ENCODE peak calls at places on chromosome 19, in four cellular contexts. E is fibroblast of pulmonary artery, N is right atrium auricular region, P is AG10803. W is an unnamed sample.

GRCh38 chr19:19134687-19135158 is 3.6 kb downstream of the TMEM161A start:
- DNase-seq in E (no peak), N (no peak), P (no peak), W (peak)

GRCh38 chr19:34428549-34429285 is 536 bp downstream of the UBA2 start:
- DNase-seq in E (peak), N (no peak), P (peak), W (peak)

GRCh38 chr19:11639602-11640471 is 42.6 kb downstream of the ZNF627 start:
- DNase-seq in E (peak), N (peak), P (peak), W (peak)

GRCh38 chr19:32224371-32225244 is 120.8 kb upstream of the ZNF507 start:
- DNase-seq in E (peak), N (no peak), P (peak), W (peak)

GRCh38 chr19:55676384-55676783 is 1.4 kb downstream of the EPN1 start:
- DNase-seq in E (peak), N (no peak), P (peak), W (no peak)

GRCh38 chr19:46907880-46908279 is 47.1 kb downstream of the ARHGAP35 start:
- DNase-seq in E (no peak), N (peak), P (no peak), W (no peak)

GRCh38 chr19:55070755-55071502 is 4.7 kb upstream of the EPS8L1 start:
- DNase-seq in E (peak), N (no peak), P (peak), W (no peak)

GRCh38 chr19:9848060-9848459 is 12.9 kb downstream of the PIN1 start:
- DNase-seq in E (no peak), N (no peak), P (no peak), W (no peak)

GRCh38 chr19:19064811-19065745 is 1.3 kb downstream of the SLC25A42 start:
- DNase-seq in E (no peak), N (no peak), P (no peak), W (no peak)

GRCh38 chr19:47713046-47714021 is at the start of gene EHD2:
- DNase-seq in E (peak), N (peak), P (peak), W (peak)

GRCh38 chr19:5392476-5392875 is 51.9 kb upstream of the PTPRS start:
- DNase-seq in E (no peak), N (no peak), P (no peak), W (no peak)

GRCh38 chr19:48403606-48404005 is 10.1 kb downstream of the GRIN2D start:
- DNase-seq in E (peak), N (no peak), P (peak), W (no peak)

GRCh38 chr19:46495789-46496099 is at the start of gene PNMA8B:
- DNase-seq in E (peak), N (no peak), P (peak), W (peak)

GRCh38 chr19:8592231-8593009 is 15.2 kb upstream of the MYO1F start:
- DNase-seq in E (peak), N (peak), P (peak), W (peak)

GRCh38 chr19:3651684-3652083 is 25.1 kb upstream of the CACTIN start:
- DNase-seq in E (no peak), N (no peak), P (no peak), W (no peak)

GRCh38 chr19:6020972-6021805 is 43.2 kb upstream of the RANBP3 start:
- DNase-seq in E (no peak), N (no peak), P (no peak), W (no peak)

GRCh38 chr19:1311543-1312091 is 25.9 kb downstream of the EFNA2 start:
- DNase-seq in E (no peak), N (no peak), P (no peak), W (no peak)

GRCh38 chr19:30281903-30282302 is 90.3 kb upstream of the ZNF536 start:
- DNase-seq in E (no peak), N (no peak), P (no peak), W (no peak)

GRCh38 chr19:30286378-30286777 is 85.8 kb upstream of the ZNF536 start:
- DNase-seq in E (no peak), N (no peak), P (no peak), W (no peak)

GRCh38 chr19:30283556-30283955 is 88.6 kb upstream of the ZNF536 start:
- DNase-seq in E (no peak), N (no peak), P (no peak), W (no peak)

GRCh38 chr19:30284885-30285284 is 87.3 kb upstream of the ZNF536 start:
- DNase-seq in E (no peak), N (no peak), P (no peak), W (no peak)

GRCh38 chr19:30284209-30284608 is 88.0 kb upstream of the ZNF536 start:
- DNase-seq in E (no peak), N (no peak), P (no peak), W (no peak)
- H3K4me3 ChIP-seq in E (no peak), N (no peak), P (no peak), W (no peak)

GRCh38 chr19:41323430-41324125 is 13.6 kb downstream of the CCDC97 start:
- DNase-seq in E (peak), N (peak), P (peak), W (peak)
- H3K4me3 ChIP-seq in E (peak), N (no peak), P (peak), W (no peak)

GRCh38 chr19:43782689-43783231 is 2.0 kb upstream of the KCNN4 start:
- DNase-seq in E (no peak), N (no peak), P (no peak), W (no peak)

GRCh38 chr19:43784981-43785808 is 4.4 kb upstream of the KCNN4 start:
- DNase-seq in E (peak), N (peak), P (peak), W (peak)

GRCh38 chr19:43782311-43782660 is 1.5 kb upstream of the KCNN4 start:
- DNase-seq in E (no peak), N (no peak), P (no peak), W (no peak)

GRCh38 chr19:43783636-43784035 is 2.9 kb upstream of the KCNN4 start:
- DNase-seq in E (no peak), N (no peak), P (no peak), W (no peak)

GRCh38 chr19:43784251-43784980 is 3.6 kb upstream of the KCNN4 start:
- DNase-seq in E (peak), N (peak), P (peak), W (no peak)
- H3K4me3 ChIP-seq in E (no peak), N (no peak), P (no peak), W (no peak)

GRCh38 chr19:31014668-31015067 is 334.6 kb downstream of the TSHZ3 start:
- DNase-seq in E (no peak), N (no peak), P (no peak), W (no peak)

GRCh38 chr19:31018951-31019350 is 330.3 kb downstream of the TSHZ3 start:
- DNase-seq in E (no peak), N (no peak), P (no peak), W (no peak)

GRCh38 chr19:31015778-31016177 is 333.5 kb downstream of the TSHZ3 start:
- DNase-seq in E (no peak), N (no peak), P (no peak), W (no peak)

DNA sequence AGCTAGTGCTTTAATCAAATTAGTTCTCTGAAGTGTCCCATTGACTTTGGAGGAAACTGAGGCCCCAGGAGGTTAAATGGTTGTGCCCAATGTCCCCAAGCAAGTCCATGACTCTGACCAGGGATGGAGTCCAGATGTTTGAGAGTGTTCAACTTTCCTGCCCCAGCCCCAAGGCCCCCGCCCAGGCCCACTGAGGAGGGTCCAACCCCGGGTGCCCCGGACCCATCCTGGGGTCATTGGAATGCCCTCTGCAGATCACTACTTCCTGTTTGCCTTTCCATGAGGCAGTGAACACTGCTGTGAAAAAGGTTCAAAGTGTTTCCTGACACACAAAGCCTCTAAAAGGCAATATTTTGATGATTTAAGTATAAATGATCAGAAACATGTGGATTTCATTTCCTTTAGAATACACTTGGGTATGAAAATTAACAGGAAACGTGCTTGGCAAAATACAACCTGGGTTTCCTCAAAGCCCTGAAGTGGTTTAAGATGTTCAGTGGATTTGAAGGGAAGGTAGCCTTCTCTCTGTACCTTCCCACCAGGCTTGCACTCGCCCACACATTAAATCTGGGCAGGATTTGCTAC is 335.8 kb downstream of the TSHZ3 start:
- DNase-seq in E (no peak), N (no peak), P (no peak), W (no peak)
- H3K4me3 ChIP-seq in E (no peak), N (no peak), P (no peak), W (no peak)

DNA sequence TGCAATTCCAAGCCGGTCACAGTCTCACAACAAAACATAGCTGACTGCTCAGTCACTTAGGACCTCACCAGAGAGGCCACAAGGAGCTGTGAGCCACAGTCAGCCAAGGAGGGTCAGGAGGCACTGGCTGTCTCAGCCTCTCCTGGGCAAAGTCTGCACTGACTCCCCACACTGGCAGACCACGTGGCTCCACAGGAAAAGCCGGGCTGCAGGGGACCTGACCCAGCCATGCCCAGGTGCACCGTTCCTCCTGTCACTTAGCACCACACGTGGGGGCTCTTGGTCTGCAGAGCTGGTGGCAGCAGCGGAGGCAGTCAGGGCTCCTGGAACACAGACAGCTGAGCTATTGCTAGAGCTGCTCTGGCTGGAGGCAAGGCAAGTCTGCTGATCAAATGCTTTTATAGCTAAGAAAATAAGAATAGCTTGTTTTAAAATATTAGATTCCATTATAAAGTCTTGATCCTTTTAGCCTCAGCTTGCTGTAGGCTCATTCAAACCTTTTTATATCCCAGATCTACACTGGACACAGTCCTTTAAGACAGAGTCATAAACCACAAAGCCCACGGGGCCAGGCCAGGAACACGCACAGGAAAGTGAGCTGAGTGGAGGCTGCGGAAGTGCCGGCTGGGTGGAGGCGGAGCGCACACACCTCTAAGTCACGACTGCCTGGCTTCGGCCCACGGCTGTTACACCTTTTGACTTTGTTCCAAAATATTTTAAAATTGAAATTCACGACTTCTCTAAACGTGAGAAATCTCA is 744.1 kb downstream of the UQCRFS1 start:
- DNase-seq in E (peak), N (no peak), P (peak), W (no peak)
- H3K4me3 ChIP-seq in E (no peak), N (no peak), P (no peak), W (no peak)

GRCh38 chr19:49423278-49423984 is at the start of gene PTH2:
- DNase-seq in E (no peak), N (no peak), P (no peak), W (no peak)
- H3K4me3 ChIP-seq in E (no peak), N (no peak), P (no peak), W (peak)

DNA sequence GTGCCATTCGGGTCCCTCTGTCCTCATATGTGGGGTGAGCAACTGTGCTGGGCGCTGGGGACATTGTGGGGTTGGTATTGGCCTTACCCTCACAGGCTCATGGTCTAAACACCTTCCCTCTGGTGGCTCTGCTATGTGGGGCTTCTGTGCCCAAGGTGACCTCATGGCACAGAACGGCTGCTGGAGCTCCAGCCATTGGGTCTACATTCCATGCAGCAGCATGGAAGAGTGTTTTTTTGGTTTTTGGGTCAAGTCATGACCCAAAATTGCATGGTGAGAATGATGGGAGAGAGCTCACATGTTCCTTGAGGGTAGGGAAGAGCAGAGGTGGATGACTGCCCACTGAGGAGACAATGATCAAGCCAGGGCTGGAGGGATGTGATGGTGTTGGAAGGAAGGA is 17.2 kb downstream of the PGLS start:
- DNase-seq in E (no peak), N (no peak), P (no peak), W (no peak)
- H3K4me3 ChIP-seq in E (no peak), N (no peak), P (no peak), W (no peak)

GRCh38 chr19:36150586-36150985 is 1.7 kb downstream of the COX7A1 start:
- DNase-seq in E (no peak), N (no peak), P (no peak), W (no peak)
- H3K4me3 ChIP-seq in E (no peak), N (peak), P (no peak), W (peak)

GRCh38 chr19:30374791-30375650 is 2.8 kb downstream of the ZNF536 start:
- DNase-seq in E (no peak), N (no peak), P (no peak), W (no peak)
- H3K4me3 ChIP-seq in E (no peak), N (no peak), P (peak), W (peak)

GRCh38 chr19:38557205-38557799 is 60.5 kb downstream of the MAP4K1 start:
- DNase-seq in E (no peak), N (no peak), P (no peak), W (no peak)

GRCh38 chr19:38561053-38561606 is 56.6 kb downstream of the MAP4K1 start:
- DNase-seq in E (no peak), N (no peak), P (no peak), W (no peak)

GRCh38 chr19:38561658-38562057 is 56.1 kb downstream of the MAP4K1 start:
- DNase-seq in E (no peak), N (no peak), P (no peak), W (no peak)

GRCh38 chr19:38562096-38562495 is 55.7 kb downstream of the MAP4K1 start:
- DNase-seq in E (no peak), N (no peak), P (no peak), W (peak)

GRCh38 chr19:38559428-38560401 is 58.0 kb downstream of the MAP4K1 start:
- DNase-seq in E (no peak), N (no peak), P (peak), W (peak)
- H3K4me3 ChIP-seq in E (no peak), N (no peak), P (no peak), W (no peak)

W was measured in psoas muscle.